ENCODE peak calls at places on chromosomes 6 and 20, in seven cellular contexts. C is OCI-LY7, J is A549, A is tibial nerve, Y is astrocyte, B is cardiac muscle cell, N is neuronal stem cell. X is an unnamed sample. For H3K4me1, the result is how much of the 10 kb centered on the place peaks cover.

GRCh38 chr6:116561377-116562018 is 7.9 kb downstream of the CALHM4 start:
- DNase-seq in C (peak), J (peak), A (peak), Y (peak), B (peak), N (peak), X (peak)

GRCh38 chr6:116382587-116382986 is 11.8 kb downstream of the DSE start:
- DNase-seq in C (no peak), J (no peak), A (no peak), Y (peak), B (no peak), N (no peak), X (no peak)

GRCh38 chr20:62159835-62160234 is 16.3 kb downstream of the SS18L1 start:
- DNase-seq in C (no peak), J (no peak), A (no peak), Y (peak), B (no peak), N (no peak), X (no peak)

GRCh38 chr6:118506071-118506638 is 41.9 kb upstream of the PLN start:
- DNase-seq in C (no peak), J (no peak), A (no peak), Y (peak), B (no peak), N (no peak), X (no peak)

GRCh38 chr6:80541186-80541585 is 434.7 kb downstream of the BCKDHB start:
- DNase-seq in C (no peak), J (peak), A (no peak), Y (peak), B (peak), N (no peak), X (no peak)

GRCh38 chr6:43725643-43726580 is 38.3 kb upstream of the MRPS18A start:
- DNase-seq in C (no peak), J (no peak), A (no peak), Y (no peak), B (no peak), N (no peak), X (no peak)

GRCh38 chr20:13717631-13718044 is 67.1 kb downstream of the ESF1 start:
- DNase-seq in C (no peak), J (no peak), A (no peak), Y (no peak), B (no peak), N (no peak), X (no peak)

GRCh38 chr20:2397595-2398145 is 17.0 kb downstream of the TGM6 start:
- DNase-seq in C (no peak), J (no peak), A (no peak), Y (no peak), B (no peak), N (no peak), X (no peak)

GRCh38 chr6:154980273-154981070 is 14.6 kb upstream of the TIAM2 start:
- DNase-seq in C (no peak), J (no peak), A (no peak), Y (no peak), B (no peak), N (no peak), X (no peak)

GRCh38 chr20:56483970-56484369 is 15.5 kb downstream of the RTF2 start:
- DNase-seq in C (no peak), J (no peak), A (no peak), Y (no peak), B (no peak), N (no peak), X (no peak)

GRCh38 chr6:91485047-91485446 is 898.2 kb upstream of the MAP3K7 start:
- DNase-seq in C (no peak), J (no peak), A (no peak), Y (no peak), B (no peak), N (no peak), X (no peak)

GRCh38 chr6:11161031-11161966 is 49.8 kb upstream of the ERVFRD-1 start:
- DNase-seq in C (no peak), J (no peak), A (no peak), Y (peak), B (no peak), N (no peak), X (no peak)

GRCh38 chr6:43982084-43982625 is 145.1 kb downstream of the MRPL14 start:
- DNase-seq in C (no peak), J (no peak), A (no peak), Y (no peak), B (no peak), N (no peak), X (no peak)

GRCh38 chr6:132392792-132393191 is 8.5 kb downstream of the MOXD1 start:
- DNase-seq in C (peak), J (peak), A (no peak), Y (no peak), B (no peak), N (no peak), X (no peak)

GRCh38 chr20:25340380-25340779 is 50.3 kb downstream of the ABHD12 start:
- DNase-seq in C (no peak), J (no peak), A (no peak), Y (no peak), B (no peak), N (no peak), X (no peak)

GRCh38 chr20:41221614-41222218 is 84.4 kb downstream of the PLCG1 start:
- DNase-seq in C (no peak), J (no peak), A (no peak), Y (no peak), B (no peak), N (no peak), X (no peak)

DNA sequence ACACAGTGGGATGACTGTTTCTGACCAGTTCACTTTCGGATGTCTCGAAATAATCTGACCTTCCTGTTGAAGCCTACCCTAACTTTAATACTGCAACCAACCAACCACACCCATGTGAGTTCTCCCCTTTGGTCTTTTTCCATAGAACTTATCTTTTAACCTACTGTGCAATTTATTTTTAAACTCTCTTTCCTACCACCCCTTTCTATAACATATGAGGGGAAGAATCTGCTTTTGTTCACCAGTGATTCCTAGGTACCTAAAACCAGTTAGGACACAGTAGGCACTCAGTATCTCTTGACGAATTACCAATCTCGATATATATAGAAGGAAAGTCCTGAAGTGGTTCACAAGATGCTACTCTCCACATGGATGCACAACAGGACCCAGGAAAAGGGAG is 7.0 kb downstream of the COX7A2 start:
- DNase-seq in C (no peak), J (no peak), A (no peak), Y (no peak), B (no peak), N (no peak), X (no peak)
- H3K4me1 ChIP-seq in C (under half), J (under half), A (under half), Y (under half), B (under half), N (under half), X (under half)

DNA sequence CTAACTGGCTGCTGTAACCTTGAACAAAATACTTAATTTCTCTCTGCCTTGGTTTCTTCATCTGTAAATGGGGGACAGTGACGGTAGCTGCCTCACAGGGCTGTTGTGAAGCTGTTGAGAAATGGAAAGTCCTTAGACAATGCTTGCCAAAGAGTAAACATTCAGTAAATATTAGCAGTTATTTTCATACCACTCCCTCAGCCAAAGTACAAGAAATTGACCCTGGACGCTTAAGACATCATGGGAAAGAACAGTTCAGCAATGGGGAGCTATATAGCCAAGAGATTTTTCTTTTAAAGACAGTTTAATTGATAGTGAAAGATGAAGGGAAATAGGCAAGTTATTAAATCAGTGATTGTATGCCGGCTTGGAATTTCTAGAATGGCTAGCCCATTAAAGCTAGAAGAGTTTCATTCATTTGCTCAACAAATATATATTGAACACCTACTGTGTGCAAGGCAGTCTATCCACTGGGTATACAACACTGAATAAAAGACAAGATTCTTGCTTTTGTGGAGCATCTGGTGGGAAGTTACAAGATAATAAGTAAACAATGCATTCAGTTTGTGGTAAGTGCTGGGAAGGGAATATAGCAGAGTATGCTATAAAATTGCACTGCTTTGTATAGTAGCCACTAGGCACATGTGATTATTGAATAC is 2.0 kb downstream of the CTNNBL1 start:
- DNase-seq in C (no peak), J (no peak), A (no peak), Y (no peak), B (no peak), N (no peak), X (no peak)
- H3K4me3 ChIP-seq in C (peak), J (no peak), A (no peak), Y (no peak), B (no peak), N (no peak), X (no peak)

DNA sequence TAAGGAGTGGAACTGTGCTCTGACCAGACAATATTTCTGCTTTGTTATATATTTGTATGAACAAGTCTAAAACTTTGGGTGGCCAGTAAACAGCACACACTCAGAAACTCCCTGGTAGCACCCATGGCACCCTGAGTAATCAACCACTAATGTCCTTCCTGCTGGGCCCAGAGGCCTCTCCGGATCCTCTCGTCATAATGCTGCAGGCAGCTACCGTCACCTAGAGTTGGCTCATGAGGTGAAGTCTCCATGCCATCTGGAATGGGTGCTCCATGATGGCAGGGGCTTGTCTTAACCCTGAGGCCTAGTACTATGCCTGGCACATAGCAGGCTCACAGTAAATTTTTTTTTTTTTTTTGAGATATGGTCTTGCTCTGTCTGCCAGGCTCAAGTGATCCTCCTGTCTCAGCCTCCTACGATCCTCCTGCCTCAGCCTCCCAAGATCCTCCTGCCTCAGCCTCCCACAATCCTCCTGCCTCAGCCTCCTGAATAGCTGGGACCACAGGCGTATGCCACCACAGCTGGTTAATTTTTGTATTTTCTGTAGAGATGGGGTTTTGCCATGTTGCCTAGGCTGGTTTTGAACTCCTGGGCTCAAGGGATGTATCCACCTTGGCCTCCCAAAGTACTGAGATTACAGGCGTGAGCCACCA is 3.0 kb upstream of the SDCBP2 start:
- DNase-seq in C (no peak), J (no peak), A (no peak), Y (no peak), B (no peak), N (no peak), X (no peak)
- H3K4me1 ChIP-seq in C (under half), J (under half), A (under half), Y (under half), B (under half), N (under half), X (under half)

GRCh38 chr6:75351570-75351969 is 67.0 kb upstream of the TMEM30A start:
- DNase-seq in C (no peak), J (no peak), A (no peak), Y (no peak), B (no peak), N (no peak), X (no peak)

GRCh38 chr6:75349262-75349984 is 64.8 kb upstream of the TMEM30A start:
- DNase-seq in C (no peak), J (no peak), A (no peak), Y (peak), B (peak), N (peak), X (no peak)

GRCh38 chr6:75348882-75349261 is 64.3 kb upstream of the TMEM30A start:
- DNase-seq in C (no peak), J (no peak), A (no peak), Y (no peak), B (no peak), N (no peak), X (no peak)

GRCh38 chr6:75350808-75351207 is 66.2 kb upstream of the TMEM30A start:
- DNase-seq in C (no peak), J (no peak), A (no peak), Y (no peak), B (no peak), N (no peak), X (no peak)

GRCh38 chr6:75350156-75350555 is 65.6 kb upstream of the TMEM30A start:
- DNase-seq in C (no peak), J (no peak), A (no peak), Y (no peak), B (no peak), N (no peak), X (no peak)
- H3K4me3 ChIP-seq in C (no peak), J (no peak), A (no peak), Y (no peak), B (no peak), N (no peak), X (no peak)

GRCh38 chr20:43941476-43942212 is 27.0 kb downstream of the TOX2 start:
- DNase-seq in C (peak), J (peak), A (no peak), Y (no peak), B (peak), N (no peak), X (no peak)
- H3K4me1 ChIP-seq in C (under half), J (half or more), A (under half), Y (under half), B (under half), N (under half), X (under half)